ENCODE peak calls at places on chromosome 7, in nine cellular contexts. One of them, this sample, is unnamed.

GRCh38 chr7:26858735-26859134 is 5.7 kb downstream of the SKAP2 start:
- DNase-seq in hepatocyte: no peak
- DNase-seq in lung: no peak
- DNase-seq in astrocyte of the spinal cord: no peak
- DNase-seq in epithelial cell of esophagus: no peak
- DNase-seq in HepG2: no peak
- DNase-seq in AG09319: no peak
- DNase-seq in AG04449: no peak
- DNase-seq in heart left ventricle: no peak
- DNase-seq in this sample: no peak

GRCh38 chr7:86748843-86749720 is 105.4 kb downstream of the GRM3 start:
- DNase-seq in heart left ventricle: no peak
- DNase-seq in hepatocyte: no peak
- DNase-seq in epithelial cell of esophagus: no peak
- DNase-seq in lung: no peak
- DNase-seq in astrocyte of the spinal cord: no peak
- DNase-seq in HepG2: no peak
- DNase-seq in AG09319: no peak
- DNase-seq in AG04449: no peak
- DNase-seq in this sample: no peak

GRCh38 chr7:74057216-74057925 is 26.2 kb upstream of the LIMK1 start:
- DNase-seq in AG09319: no peak
- DNase-seq in heart left ventricle: no peak
- DNase-seq in HepG2: no peak
- DNase-seq in astrocyte of the spinal cord: no peak
- DNase-seq in lung: no peak
- DNase-seq in epithelial cell of esophagus: no peak
- DNase-seq in hepatocyte: no peak
- DNase-seq in AG04449: no peak
- DNase-seq in this sample: no peak

GRCh38 chr7:23955145-23955544 is 245.1 kb downstream of the STK31 start:
- DNase-seq in heart left ventricle: no peak
- DNase-seq in lung: no peak
- DNase-seq in HepG2: no peak
- DNase-seq in hepatocyte: no peak
- DNase-seq in astrocyte of the spinal cord: peak
- DNase-seq in epithelial cell of esophagus: no peak
- DNase-seq in AG04449: no peak
- DNase-seq in AG09319: no peak
- DNase-seq in this sample: no peak

GRCh38 chr7:55964802-55965470 is 551 bp downstream of the NIPSNAP2 start:
- DNase-seq in heart left ventricle: peak
- DNase-seq in HepG2: peak
- DNase-seq in hepatocyte: no peak
- DNase-seq in astrocyte of the spinal cord: peak
- DNase-seq in AG09319: no peak
- DNase-seq in epithelial cell of esophagus: peak
- DNase-seq in lung: peak
- DNase-seq in AG04449: no peak
- DNase-seq in this sample: no peak

GRCh38 chr7:137669706-137670105 is 177.1 kb downstream of the DGKI start:
- DNase-seq in heart left ventricle: no peak
- DNase-seq in epithelial cell of esophagus: peak
- DNase-seq in HepG2: no peak
- DNase-seq in astrocyte of the spinal cord: peak
- DNase-seq in AG09319: no peak
- DNase-seq in hepatocyte: no peak
- DNase-seq in lung: no peak
- DNase-seq in AG04449: no peak
- DNase-seq in this sample: no peak

GRCh38 chr7:40455485-40455884 is 320.7 kb downstream of the SUGCT start:
- DNase-seq in lung: no peak
- DNase-seq in AG09319: no peak
- DNase-seq in hepatocyte: no peak
- DNase-seq in AG04449: no peak
- DNase-seq in astrocyte of the spinal cord: no peak
- DNase-seq in heart left ventricle: no peak
- DNase-seq in HepG2: peak
- DNase-seq in epithelial cell of esophagus: no peak
- DNase-seq in this sample: no peak

GRCh38 chr7:156203923-156204322 is 391.7 kb upstream of the SHH start:
- DNase-seq in hepatocyte: no peak
- DNase-seq in AG09319: no peak
- DNase-seq in AG04449: no peak
- DNase-seq in lung: no peak
- DNase-seq in astrocyte of the spinal cord: no peak
- DNase-seq in heart left ventricle: no peak
- DNase-seq in HepG2: no peak
- DNase-seq in epithelial cell of esophagus: no peak
- DNase-seq in this sample: no peak

GRCh38 chr7:66379761-66380160 is 174.6 kb downstream of the TPST1 start:
- DNase-seq in AG09319: no peak
- DNase-seq in HepG2: no peak
- DNase-seq in hepatocyte: no peak
- DNase-seq in AG04449: no peak
- DNase-seq in astrocyte of the spinal cord: no peak
- DNase-seq in lung: no peak
- DNase-seq in heart left ventricle: no peak
- DNase-seq in epithelial cell of esophagus: peak
- DNase-seq in this sample: no peak

GRCh38 chr7:15345216-15345615 is 216.6 kb downstream of the AGMO start:
- DNase-seq in AG04449: no peak
- DNase-seq in heart left ventricle: no peak
- DNase-seq in astrocyte of the spinal cord: no peak
- DNase-seq in epithelial cell of esophagus: no peak
- DNase-seq in AG09319: no peak
- DNase-seq in hepatocyte: no peak
- DNase-seq in HepG2: no peak
- DNase-seq in lung: no peak
- DNase-seq in this sample: no peak

GRCh38 chr7:48976268-48976667 is 51.9 kb downstream of the CDC14C start:
- DNase-seq in heart left ventricle: no peak
- DNase-seq in epithelial cell of esophagus: no peak
- DNase-seq in astrocyte of the spinal cord: no peak
- DNase-seq in AG04449: no peak
- DNase-seq in HepG2: no peak
- DNase-seq in lung: no peak
- DNase-seq in hepatocyte: no peak
- DNase-seq in AG09319: no peak
- DNase-seq in this sample: no peak

GRCh38 chr7:36191292-36191920 is 38.4 kb downstream of the EEPD1 start:
- DNase-seq in HepG2: no peak
- DNase-seq in lung: no peak
- DNase-seq in AG09319: no peak
- DNase-seq in AG04449: no peak
- DNase-seq in heart left ventricle: no peak
- DNase-seq in hepatocyte: no peak
- DNase-seq in epithelial cell of esophagus: no peak
- DNase-seq in astrocyte of the spinal cord: peak
- DNase-seq in this sample: no peak

GRCh38 chr7:67692425-67692824 is 695.8 kb downstream of the TYW1 start:
- DNase-seq in epithelial cell of esophagus: peak
- DNase-seq in HepG2: no peak
- DNase-seq in AG04449: no peak
- DNase-seq in astrocyte of the spinal cord: no peak
- DNase-seq in lung: no peak
- DNase-seq in AG09319: no peak
- DNase-seq in hepatocyte: no peak
- DNase-seq in heart left ventricle: no peak
- DNase-seq in this sample: no peak

GRCh38 chr7:148987751-148988512 is 40.4 kb downstream of the PDIA4 start:
- DNase-seq in AG04449: no peak
- DNase-seq in hepatocyte: peak
- DNase-seq in lung: no peak
- DNase-seq in AG09319: no peak
- DNase-seq in astrocyte of the spinal cord: no peak
- DNase-seq in HepG2: no peak
- DNase-seq in heart left ventricle: no peak
- DNase-seq in epithelial cell of esophagus: peak
- DNase-seq in this sample: no peak

GRCh38 chr7:40000734-40001315 is 50.8 kb downstream of the CDK13 start:
- DNase-seq in HepG2: no peak
- DNase-seq in AG09319: no peak
- DNase-seq in lung: no peak
- DNase-seq in heart left ventricle: no peak
- DNase-seq in astrocyte of the spinal cord: peak
- DNase-seq in AG04449: no peak
- DNase-seq in hepatocyte: no peak
- DNase-seq in epithelial cell of esophagus: no peak
- DNase-seq in this sample: no peak

GRCh38 chr7:85554294-85554877 is 367.5 kb upstream of the SEMA3D start:
- DNase-seq in AG04449: peak
- DNase-seq in heart left ventricle: no peak
- DNase-seq in AG09319: peak
- DNase-seq in lung: no peak
- DNase-seq in HepG2: peak
- DNase-seq in epithelial cell of esophagus: peak
- DNase-seq in hepatocyte: peak
- DNase-seq in astrocyte of the spinal cord: peak
- DNase-seq in this sample: no peak

GRCh38 chr7:124100190-124100589 is 67.3 kb upstream of the TMEM229A start:
- DNase-seq in epithelial cell of esophagus: no peak
- DNase-seq in HepG2: no peak
- DNase-seq in AG04449: no peak
- DNase-seq in hepatocyte: no peak
- DNase-seq in heart left ventricle: no peak
- DNase-seq in lung: no peak
- DNase-seq in astrocyte of the spinal cord: no peak
- DNase-seq in AG09319: no peak
- DNase-seq in this sample: no peak

GRCh38 chr7:124106575-124106974 is 73.7 kb upstream of the TMEM229A start:
- DNase-seq in astrocyte of the spinal cord: no peak
- DNase-seq in AG09319: no peak
- DNase-seq in lung: no peak
- DNase-seq in hepatocyte: no peak
- DNase-seq in heart left ventricle: no peak
- DNase-seq in HepG2: no peak
- DNase-seq in AG04449: no peak
- DNase-seq in epithelial cell of esophagus: peak
- DNase-seq in this sample: no peak

GRCh38 chr7:124101173-124101768 is 68.4 kb upstream of the TMEM229A start:
- DNase-seq in AG09319: no peak
- DNase-seq in hepatocyte: peak
- DNase-seq in heart left ventricle: no peak
- DNase-seq in AG04449: no peak
- DNase-seq in lung: no peak
- DNase-seq in astrocyte of the spinal cord: peak
- DNase-seq in HepG2: peak
- DNase-seq in epithelial cell of esophagus: peak
- DNase-seq in this sample: no peak
- TF ChIP-seq CTCF in AG09319: no peak
- TF ChIP-seq CTCF in hepatocyte: peak
- TF ChIP-seq CTCF in heart left ventricle: peak
- TF ChIP-seq CTCF in AG04449: no peak
- TF ChIP-seq CTCF in lung: no peak
- TF ChIP-seq CTCF in astrocyte of the spinal cord: peak
- TF ChIP-seq CTCF in HepG2: peak
- TF ChIP-seq CTCF in epithelial cell of esophagus: peak
- TF ChIP-seq CTCF in this sample: peak

DNA sequence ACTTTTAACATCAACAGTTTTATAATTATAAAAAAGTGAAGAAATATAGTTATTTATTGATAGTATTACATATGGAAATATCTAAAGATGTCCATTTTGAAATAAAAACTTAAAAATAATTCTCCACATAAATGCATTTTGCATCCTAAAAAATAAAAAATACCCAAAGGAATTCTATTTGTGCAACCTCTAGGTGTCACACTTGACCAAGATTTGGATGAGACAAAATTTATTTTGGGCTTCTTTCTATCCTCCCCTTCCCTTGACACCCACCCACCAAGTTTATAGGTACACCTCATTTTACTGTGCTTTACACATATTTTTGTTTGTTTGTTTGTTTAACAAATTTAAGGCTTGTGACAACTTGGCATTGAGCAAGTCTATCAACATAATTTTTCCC is 3.3 kb upstream of the THSD7A start:
- DNase-seq in astrocyte of the spinal cord: peak
- DNase-seq in epithelial cell of esophagus: no peak
- DNase-seq in hepatocyte: no peak
- DNase-seq in heart left ventricle: no peak
- DNase-seq in AG09319: no peak
- DNase-seq in HepG2: no peak
- DNase-seq in AG04449: no peak
- DNase-seq in lung: no peak
- DNase-seq in this sample: no peak
- TF ChIP-seq CTCF in astrocyte of the spinal cord: peak
- TF ChIP-seq CTCF in epithelial cell of esophagus: peak
- TF ChIP-seq CTCF in hepatocyte: peak
- TF ChIP-seq CTCF in heart left ventricle: peak
- TF ChIP-seq CTCF in AG09319: peak
- TF ChIP-seq CTCF in HepG2: no peak
- TF ChIP-seq CTCF in AG04449: no peak
- TF ChIP-seq CTCF in lung: no peak
- TF ChIP-seq CTCF in this sample: peak

GRCh38 chr7:113030489-113030888 is 56.1 kb downstream of the GPR85 start:
- DNase-seq in AG04449: no peak
- DNase-seq in astrocyte of the spinal cord: no peak
- DNase-seq in HepG2: no peak
- DNase-seq in heart left ventricle: no peak
- DNase-seq in AG09319: no peak
- DNase-seq in lung: no peak
- DNase-seq in hepatocyte: no peak
- DNase-seq in epithelial cell of esophagus: no peak
- DNase-seq in this sample: no peak
- TF ChIP-seq CTCF in AG04449: no peak
- TF ChIP-seq CTCF in astrocyte of the spinal cord: no peak
- TF ChIP-seq CTCF in HepG2: no peak
- TF ChIP-seq CTCF in heart left ventricle: no peak
- TF ChIP-seq CTCF in AG09319: no peak
- TF ChIP-seq CTCF in lung: no peak
- TF ChIP-seq CTCF in hepatocyte: no peak
- TF ChIP-seq CTCF in epithelial cell of esophagus: no peak
- TF ChIP-seq CTCF in this sample: no peak

DNA sequence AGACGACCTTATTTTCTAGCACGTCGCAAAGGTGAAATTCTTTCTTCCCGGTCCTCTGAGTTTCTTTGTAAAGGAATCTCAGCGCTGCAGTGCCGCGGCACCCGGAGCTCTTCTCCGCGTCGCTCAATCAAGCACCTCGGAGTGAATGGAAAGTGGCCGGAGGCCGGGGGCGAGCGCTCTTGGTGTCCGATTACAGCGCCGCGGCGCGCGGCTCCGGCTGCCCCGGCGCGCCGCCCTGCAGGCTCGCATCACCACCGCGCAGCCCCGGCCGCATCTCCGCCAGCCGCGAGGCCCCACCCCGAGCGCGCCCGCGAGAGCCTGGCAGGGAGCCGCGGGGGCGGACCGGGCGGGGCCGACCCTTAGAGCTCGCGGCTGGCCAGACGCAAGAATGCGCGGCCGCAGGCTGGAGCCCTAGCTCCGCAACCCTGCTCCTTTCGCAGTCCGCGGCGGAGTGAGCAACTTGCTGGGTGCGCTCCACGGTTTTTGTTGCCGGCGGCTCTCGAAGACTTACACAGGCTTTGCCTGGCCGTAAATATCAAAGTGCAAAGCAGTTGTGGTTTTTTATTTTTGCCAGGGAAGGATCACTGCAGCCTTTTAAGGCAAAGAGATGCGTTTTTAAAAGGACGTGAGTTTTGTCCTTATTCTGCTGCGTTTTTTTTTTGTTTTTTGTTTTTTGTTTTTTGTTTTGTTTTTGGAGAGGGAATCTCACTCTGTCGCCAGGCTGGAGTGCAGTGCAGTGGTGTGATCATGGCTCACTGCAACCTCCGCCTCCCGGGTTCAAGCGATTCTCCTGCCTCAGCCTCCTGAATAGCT is at the start of gene SEMA3C:
- DNase-seq in lung: peak
- DNase-seq in astrocyte of the spinal cord: peak
- DNase-seq in hepatocyte: peak
- DNase-seq in AG09319: peak
- DNase-seq in AG04449: no peak
- DNase-seq in heart left ventricle: peak
- DNase-seq in epithelial cell of esophagus: peak
- DNase-seq in HepG2: peak
- DNase-seq in this sample: no peak
- TF ChIP-seq CTCF in lung: no peak
- TF ChIP-seq CTCF in astrocyte of the spinal cord: no peak
- TF ChIP-seq CTCF in hepatocyte: peak
- TF ChIP-seq CTCF in AG09319: peak
- TF ChIP-seq CTCF in AG04449: peak
- TF ChIP-seq CTCF in heart left ventricle: no peak
- TF ChIP-seq CTCF in epithelial cell of esophagus: no peak
- TF ChIP-seq CTCF in HepG2: peak
- TF ChIP-seq CTCF in this sample: no peak